ENCODE peak calls at places on chromosome 19, in four cellular contexts. C, Q, X and T are unnamed samples.

GRCh38 chr19:49441210-49441959 is at the start of gene SLC17A7:
- DNase-seq in C (peak; percentile 86), Q (peak; percentile 67), X (no peak), T (no peak)

GRCh38 chr19:45182758-45183157 is 4.2 kb downstream of the BLOC1S3 start:
- DNase-seq in C (no peak), Q (no peak), X (no peak), T (no peak)

GRCh38 chr19:8459520-8460260 is 14.9 kb downstream of the HNRNPM start:
- DNase-seq in C (no peak), Q (peak; percentile 70), X (peak; percentile 82), T (peak; percentile 46)

GRCh38 chr19:2167896-2168618 is 4.3 kb downstream of the DOT1L start:
- DNase-seq in C (no peak), Q (no peak), X (peak; percentile 59), T (peak; percentile 31)

GRCh38 chr19:35767288-35768081 is 7.9 kb upstream of the ARHGAP33 start:
- DNase-seq in C (peak; percentile 65), Q (peak; percentile 15), X (no peak), T (no peak)

GRCh38 chr19:961866-962620 is 22.1 kb upstream of the WDR18 start:
- DNase-seq in C (no peak), Q (peak; percentile 90), X (peak; percentile 61), T (peak; percentile 51)

GRCh38 chr19:46373573-46374359 is 26.9 kb downstream of the PPP5C start:
- DNase-seq in C (peak; percentile 70), Q (peak; percentile 56), X (peak; percentile 48), T (peak; percentile 98)

GRCh38 chr19:18809149-18809978 is 18.3 kb upstream of the COMP start:
- DNase-seq in C (no peak), Q (no peak), X (peak; percentile 87), T (peak; percentile 69)

GRCh38 chr19:46785054-46785979 is 3.1 kb downstream of the SLC1A5 start:
- DNase-seq in C (no peak), Q (no peak), X (peak; percentile 9), T (peak; percentile 56)

GRCh38 chr19:13318190-13318589 is 168.0 kb downstream of the IER2 start:
- DNase-seq in C (no peak), Q (no peak), X (no peak), T (no peak)

GRCh38 chr19:17184381-17184841 is 30.7 kb upstream of the USE1 start:
- DNase-seq in C (no peak), Q (no peak), X (no peak), T (no peak)